ENCODE peak calls at places on chromosomes 13 and 19, in four cellular contexts. S, L, K and A are unnamed samples.

GRCh38 chr13:99505814-99506269 is 4.6 kb downstream of the TM9SF2 start:
- DNase-seq in S (no peak), L (no peak), K (no peak), A (no peak)

GRCh38 chr13:21852043-21852442 is 181.2 kb downstream of the FGF9 start:
- DNase-seq in S (no peak), L (no peak), K (no peak), A (no peak)

GRCh38 chr19:44741841-44742352 is 6.6 kb upstream of the BCL3 start:
- DNase-seq in S (peak; percentile 42), L (peak; percentile 99), K (peak; percentile 98), A (no peak)

GRCh38 chr13:109871018-109871370 is 84.6 kb upstream of the IRS2 start:
- DNase-seq in S (no peak), L (no peak), K (no peak), A (no peak)

GRCh38 chr19:56105090-56105701 is 15.9 kb downstream of the ZNF787 start:
- DNase-seq in S (peak; percentile 31), L (peak; percentile 88), K (peak; percentile 88), A (peak; percentile 73)

GRCh38 chr13:60398949-60399589 is 2.0 kb downstream of the TDRD3 start:
- DNase-seq in S (no peak), L (no peak), K (no peak), A (no peak)

GRCh38 chr19:43777163-43777700 is 3.5 kb downstream of the KCNN4 start:
- DNase-seq in S (no peak), L (peak; percentile 73), K (no peak), A (no peak)

GRCh38 chr13:107421951-107422350 is 793.4 kb downstream of the LIG4 start:
- DNase-seq in S (no peak), L (no peak), K (no peak), A (no peak)

GRCh38 chr19:49061445-49061844 is 3.2 kb downstream of the NTF4 start:
- DNase-seq in S (no peak), L (no peak), K (no peak), A (no peak)

GRCh38 chr13:111153977-111154332 is 38.8 kb downstream of the ARHGEF7 start:
- DNase-seq in S (no peak), L (peak; percentile 33), K (peak; percentile 81), A (no peak)

GRCh38 chr13:25493930-25494707 is 122.3 kb downstream of the ATP8A2 start:
- DNase-seq in S (no peak), L (no peak), K (no peak), A (no peak)

GRCh38 chr13:112968910-112969691 is at the start of gene MCF2L:
- DNase-seq in S (peak; percentile 58), L (peak; percentile 23), K (peak; percentile 74), A (no peak)

GRCh38 chr19:16143399-16144215 is at the start of gene HSH2D:
- DNase-seq in S (peak; percentile 44), L (peak; percentile 89), K (peak; percentile 97), A (peak; percentile 50)

GRCh38 chr19:53507523-53508442 is 30.2 kb upstream of the ZNF331 start:
- DNase-seq in S (no peak), L (no peak), K (no peak), A (no peak)

GRCh38 chr19:2552859-2553258 is 76.9 kb downstream of the GADD45B start:
- DNase-seq in S (no peak), L (no peak), K (no peak), A (no peak)

GRCh38 chr13:108566413-108567170 is 62.8 kb upstream of the MYO16 start:
- DNase-seq in S (no peak), L (no peak), K (no peak), A (no peak)